ENCODE peak calls at places on chromosome 6, in eight cellular contexts. Y is neural crest cell; M is CD8-positive, alpha-beta T cell; B is activated CD4-positive, alpha-beta T cell treated with anti-CD3 and anti-CD28 coated beads, Interleukin-2, amount 10 ng/mL, durations not matched to agents 7 days and 5 days; T is cardiac muscle cell; C is Caki2; A is uterus; Q is T-helper 2 cell. U is an unnamed sample.

GRCh38 chr6:97841763-97842162 is 558.7 kb upstream of the MMS22L start:
- DNase-seq in Y (no peak), M (no peak), B (no peak), T (no peak), C (no peak), A (no peak), Q (no peak), U (no peak)

GRCh38 chr6:21595951-21596378 is 2.4 kb downstream of the SOX4 start:
- DNase-seq in Y (peak; percentile 17), M (no peak), B (peak; percentile 12), T (peak; percentile 28), C (no peak), A (no peak), Q (no peak), U (no peak)

GRCh38 chr6:32046450-32047083 is 8.4 kb downstream of the CYP21A2 start:
- DNase-seq in Y (no peak), M (no peak), B (no peak), T (no peak), C (no peak), A (peak; percentile 65), Q (no peak), U (no peak)

GRCh38 chr6:70651326-70651905 is 16.3 kb upstream of the SMAP1 start:
- DNase-seq in Y (no peak), M (no peak), B (peak; percentile 90), T (no peak), C (no peak), A (no peak), Q (peak; percentile 8), U (no peak)

GRCh38 chr6:99241905-99242534 is 107.5 kb downstream of the FAXC start:
- DNase-seq in Y (peak; percentile 31), M (no peak), B (no peak), T (peak; percentile 26), C (peak; percentile 44), A (no peak), Q (no peak), U (no peak)

GRCh38 chr6:42984924-42985475 is 630 bp downstream of the PPP2R5D start:
- DNase-seq in Y (peak; percentile 12), M (peak; percentile 54), B (peak; percentile 29), T (peak; percentile 25), C (no peak), A (no peak), Q (no peak), U (no peak)

GRCh38 chr6:39980839-39981580 is 46.7 kb upstream of the MOCS1 start:
- DNase-seq in Y (peak; percentile 25), M (no peak), B (peak; percentile 21), T (peak; percentile 71), C (peak; percentile 49), A (peak; percentile 28), Q (no peak), U (no peak)

GRCh38 chr6:31143148-31143547 is 4.3 kb upstream of the PSORS1C2 start:
- DNase-seq in Y (no peak), M (no peak), B (no peak), T (peak; percentile 38), C (peak; percentile 92), A (peak; percentile 44), Q (no peak), U (no peak)

GRCh38 chr6:63441266-63441956 is 121.6 kb upstream of the LGSN start:
- DNase-seq in Y (no peak), M (peak; percentile 51), B (no peak), T (peak; percentile 27), C (no peak), A (no peak), Q (no peak), U (no peak)

GRCh38 chr6:168130683-168131371 is 51.8 kb upstream of the FRMD1 start:
- DNase-seq in Y (no peak), M (peak; percentile 37), B (no peak), T (no peak), C (no peak), A (peak; percentile 11), Q (no peak), U (no peak)

GRCh38 chr6:79946242-79946641 is 1.1 kb downstream of the ELOVL4 start:
- DNase-seq in Y (peak; percentile 21), M (no peak), B (peak; percentile 30), T (peak; percentile 63), C (no peak), A (no peak), Q (no peak), U (no peak)

GRCh38 chr6:139776051-139776450 is 401.6 kb upstream of the CITED2 start:
- DNase-seq in Y (peak; percentile 12), M (no peak), B (no peak), T (peak; percentile 56), C (no peak), A (no peak), Q (no peak), U (no peak)

GRCh38 chr6:3908223-3908622 is 59.0 kb downstream of the FAM50B start:
- DNase-seq in Y (no peak), M (no peak), B (no peak), T (no peak), C (no peak), A (no peak), Q (no peak), U (no peak)

GRCh38 chr6:154738561-154738961 is 5.3 kb downstream of the SCAF8 start:
- DNase-seq in Y (no peak), M (no peak), B (no peak), T (peak; percentile 12), C (no peak), A (no peak), Q (no peak), U (no peak)

GRCh38 chr6:145814035-145814500 is 527 bp downstream of the FBXO30 start:
- DNase-seq in Y (peak; percentile 31), M (no peak), B (peak; percentile 8), T (peak; percentile 60), C (peak; percentile 72), A (peak; percentile 28), Q (no peak), U (peak; percentile 23)

GRCh38 chr6:13422601-13423247 is 64.7 kb downstream of the GFOD1 start:
- DNase-seq in Y (no peak), M (no peak), B (no peak), T (peak; percentile 23), C (no peak), A (no peak), Q (no peak), U (no peak)

GRCh38 chr6:158636778-158637177 is 7.8 kb downstream of the DYNLT1 start:
- DNase-seq in Y (no peak), M (no peak), B (no peak), T (no peak), C (no peak), A (no peak), Q (no peak), U (no peak)

GRCh38 chr6:107114872-107115694 is at the start of gene BEND3:
- DNase-seq in Y (peak; percentile 29), M (peak; percentile 55), B (peak; percentile 46), T (peak; percentile 66), C (no peak), A (no peak), Q (no peak), U (no peak)

GRCh38 chr6:93790976-93791375 is 371.6 kb upstream of the EPHA7 start:
- DNase-seq in Y (no peak), M (no peak), B (no peak), T (no peak), C (no peak), A (no peak), Q (no peak), U (no peak)

GRCh38 chr6:44006123-44006871 is 121.0 kb downstream of the MRPL14 start:
- DNase-seq in Y (no peak), M (no peak), B (no peak), T (peak; percentile 87), C (no peak), A (no peak), Q (no peak), U (no peak)

GRCh38 chr6:3413612-3414011 is 43.2 kb downstream of the SLC22A23 start:
- DNase-seq in Y (no peak), M (no peak), B (no peak), T (no peak), C (no peak), A (no peak), Q (no peak), U (no peak)

U was measured in caudate nucleus.